ENCODE peak calls at places on chromosomes 5 and 9, in four cellular contexts. M is lower lobe of right lung, P is fibroblast of lung, D is mammary epithelial cell. I is an unnamed sample. For H3K9me3 and H3K36me3, the result is how much of the 10 kb centered on the place peaks cover.

GRCh38 chr5:31317642-31318041 is 124.2 kb downstream of the CDH6 start:
- DNase-seq in P (no peak), M (no peak), D (no peak), I (no peak)

GRCh38 chr9:136201609-136202448 is 3.1 kb downstream of the LHX3 start:
- DNase-seq in P (no peak), D (no peak), M (no peak), I (no peak)

GRCh38 chr5:81303563-81303962 is 2.2 kb downstream of the ZCCHC9 start:
- DNase-seq in D (peak), M (no peak), P (peak), I (peak)

GRCh38 chr9:100064872-100065581 is 33.8 kb downstream of the ERP44 start:
- DNase-seq in D (peak), P (peak), M (no peak), I (peak)

GRCh38 chr5:158807947-158808346 is 291.8 kb downstream of the EBF1 start:
- DNase-seq in P (no peak), M (no peak), D (no peak), I (no peak)

GRCh38 chr5:91699429-91699828 is 316.3 kb upstream of the ARRDC3 start:
- DNase-seq in D (no peak), M (no peak), P (no peak), I (no peak)

GRCh38 chr5:95284512-95285405 is at the start of gene MCTP1:
- DNase-seq in D (peak), M (peak), P (no peak), I (peak)

GRCh38 chr9:121557581-121558422 is 58.2 kb upstream of the GGTA1 start:
- DNase-seq in M (peak), P (peak), D (peak), I (peak)

GRCh38 chr5:160751297-160751696 is 100.7 kb downstream of the ATP10B start:
- DNase-seq in M (no peak), P (no peak), D (no peak), I (no peak)

GRCh38 chr5:137264041-137264440 is 235.1 kb downstream of the SPOCK1 start:
- DNase-seq in M (no peak), D (no peak), P (no peak), I (no peak)

GRCh38 chr9:106927916-106928315 is 65.0 kb downstream of the ZNF462 start:
- DNase-seq in D (no peak), M (no peak), P (no peak), I (no peak)

GRCh38 chr5:150499437-150499956 is 8.4 kb upstream of the NDST1 start:
- DNase-seq in M (no peak), D (no peak), P (no peak), I (no peak)

GRCh38 chr5:178469011-178469974 is 120.9 kb downstream of the COL23A1 start:
- DNase-seq in M (no peak), P (no peak), D (no peak), I (no peak)

GRCh38 chr9:1013018-1013417 is 36.6 kb downstream of the DMRT3 start:
- DNase-seq in D (no peak), M (no peak), P (no peak), I (no peak)

GRCh38 chr5:151038292-151038745 is 17.9 kb downstream of the GPX3 start:
- DNase-seq in M (no peak), D (no peak), P (no peak), I (no peak)

GRCh38 chr9:37925786-37926736 is 22.1 kb upstream of the SLC25A51 start:
- DNase-seq in D (no peak), M (peak), P (no peak), I (no peak)

GRCh38 chr5:128408622-128409021 is 129.4 kb downstream of the FBN2 start:
- DNase-seq in D (no peak), P (no peak), M (no peak), I (no peak)

GRCh38 chr9:36033788-36034187 is 2.9 kb upstream of the RECK start:
- DNase-seq in M (no peak), D (no peak), P (no peak), I (no peak)

GRCh38 chr9:131969469-131969989 is 110.1 kb downstream of the MED27 start:
- DNase-seq in M (no peak), D (no peak), P (no peak), I (no peak)

GRCh38 chr9:81490605-81491331 is 198.6 kb downstream of the TLE1 start:
- DNase-seq in M (no peak), P (peak), D (peak), I (peak)

GRCh38 chr5:120447706-120448239 is 16.3 kb upstream of the PRR16 start:
- DNase-seq in D (peak), P (no peak), M (no peak), I (no peak)

DNA sequence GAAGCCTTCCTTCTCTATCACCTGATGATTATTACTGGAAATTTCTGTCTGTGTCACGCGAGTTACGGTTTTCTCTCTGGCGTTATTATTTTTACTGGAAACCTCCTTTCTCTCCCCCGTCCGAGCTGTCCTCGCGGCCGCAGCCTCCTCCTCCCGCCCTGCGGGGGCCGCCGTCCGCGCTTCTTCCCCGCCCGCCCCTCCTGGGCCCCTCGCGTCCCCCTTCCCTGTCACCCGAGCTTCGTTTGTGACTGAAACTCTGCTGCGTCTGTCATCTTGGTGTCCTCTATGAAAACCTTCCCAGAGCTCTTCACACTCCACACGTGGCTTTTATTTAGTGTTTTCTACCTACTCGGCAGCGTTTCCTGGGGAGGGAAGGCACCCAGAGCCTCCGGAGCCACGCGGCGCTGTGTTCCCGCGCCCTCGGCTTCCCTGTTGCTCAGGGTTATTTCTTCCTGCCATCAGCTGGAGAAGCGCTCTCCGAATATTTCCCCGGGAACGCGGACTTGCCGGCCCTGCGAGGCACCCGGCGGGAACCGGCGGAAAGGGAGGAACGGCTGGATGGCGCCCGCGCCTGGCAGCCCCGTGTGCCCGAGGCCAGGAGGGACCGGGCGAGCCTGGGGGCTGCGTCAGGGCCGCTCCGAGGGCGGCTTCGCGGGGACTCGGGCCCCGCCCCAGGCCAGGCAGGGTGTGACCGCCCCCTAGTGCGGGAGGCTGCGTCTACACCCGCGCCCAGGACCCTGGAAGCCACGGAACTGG is 33.9 kb downstream of the TRIP13 start:
- DNase-seq in M (no peak), P (peak), D (no peak), I (no peak)
- H3K4me3 ChIP-seq in M (peak), P (no peak), D (no peak), I (no peak)

GRCh38 chr9:138048184-138048583 is 170.6 kb downstream of the CACNA1B start:
- DNase-seq in M (no peak), D (no peak), P (no peak), I (no peak)
- H3K9me3 ChIP-seq in M (under half), D (under half), P (under half), I (under half)

GRCh38 chr9:111167341-111167740 is 129.1 kb upstream of the LPAR1 start:
- DNase-seq in D (no peak), P (no peak), M (no peak), I (no peak)

GRCh38 chr9:111158375-111158774 is 120.1 kb upstream of the LPAR1 start:
- DNase-seq in M (no peak), P (no peak), D (no peak), I (no peak)

GRCh38 chr9:111161015-111161415 is 122.7 kb upstream of the LPAR1 start:
- DNase-seq in P (peak), M (no peak), D (peak), I (peak)

DNA sequence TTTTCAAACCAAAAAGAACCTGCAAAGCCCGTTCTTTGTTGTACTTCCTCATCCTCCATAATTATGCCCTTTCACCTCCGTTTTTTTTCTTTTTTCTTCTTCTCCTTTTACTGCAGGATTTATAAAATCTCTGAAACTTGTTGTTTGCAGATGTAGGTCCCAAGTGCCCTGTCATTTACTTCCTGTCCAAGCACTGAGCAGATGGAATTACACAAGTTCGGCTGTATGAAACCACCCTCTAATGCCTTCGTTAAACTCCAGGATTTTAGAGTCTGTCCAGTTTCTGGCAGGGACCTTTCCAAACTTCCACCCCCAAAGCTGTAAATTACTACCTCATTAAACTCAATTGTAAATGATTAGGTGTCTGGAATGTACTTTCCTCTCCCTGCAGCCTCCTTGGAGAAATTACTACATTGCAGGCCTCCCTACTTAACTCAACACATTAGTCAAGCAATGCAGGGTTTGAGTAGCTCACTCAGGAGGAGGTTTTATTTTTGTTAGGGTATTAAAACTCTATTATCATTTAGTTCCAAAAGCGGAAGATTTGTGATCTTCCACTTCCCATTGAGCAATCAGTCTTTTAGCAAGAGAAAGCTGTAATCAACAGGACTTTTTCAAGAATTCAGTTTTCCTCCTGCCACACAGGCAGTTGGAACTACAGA is 125.6 kb upstream of the LPAR1 start:
- DNase-seq in D (no peak), P (no peak), M (no peak), I (no peak)
- H3K36me3 ChIP-seq in D (under half), P (under half), M (under half), I (under half)

GRCh38 chr5:174722500-174722899 is 1.9 kb upstream of the MSX2 start:
- DNase-seq in M (no peak), D (no peak), P (no peak), I (no peak)

GRCh38 chr5:174720066-174720611 is 4.2 kb upstream of the MSX2 start:
- DNase-seq in P (no peak), M (no peak), D (no peak), I (no peak)

GRCh38 chr5:174719211-174719610 is 5.2 kb upstream of the MSX2 start:
- DNase-seq in D (no peak), M (no peak), P (no peak), I (no peak)

GRCh38 chr5:174721522-174722432 is 2.6 kb upstream of the MSX2 start:
- DNase-seq in P (no peak), D (no peak), M (no peak), I (no peak)

GRCh38 chr5:174720612-174721521 is 3.5 kb upstream of the MSX2 start:
- DNase-seq in D (no peak), M (no peak), P (no peak), I (peak)
- H3K4me3 ChIP-seq in D (no peak), M (no peak), P (no peak), I (no peak)

DNA sequence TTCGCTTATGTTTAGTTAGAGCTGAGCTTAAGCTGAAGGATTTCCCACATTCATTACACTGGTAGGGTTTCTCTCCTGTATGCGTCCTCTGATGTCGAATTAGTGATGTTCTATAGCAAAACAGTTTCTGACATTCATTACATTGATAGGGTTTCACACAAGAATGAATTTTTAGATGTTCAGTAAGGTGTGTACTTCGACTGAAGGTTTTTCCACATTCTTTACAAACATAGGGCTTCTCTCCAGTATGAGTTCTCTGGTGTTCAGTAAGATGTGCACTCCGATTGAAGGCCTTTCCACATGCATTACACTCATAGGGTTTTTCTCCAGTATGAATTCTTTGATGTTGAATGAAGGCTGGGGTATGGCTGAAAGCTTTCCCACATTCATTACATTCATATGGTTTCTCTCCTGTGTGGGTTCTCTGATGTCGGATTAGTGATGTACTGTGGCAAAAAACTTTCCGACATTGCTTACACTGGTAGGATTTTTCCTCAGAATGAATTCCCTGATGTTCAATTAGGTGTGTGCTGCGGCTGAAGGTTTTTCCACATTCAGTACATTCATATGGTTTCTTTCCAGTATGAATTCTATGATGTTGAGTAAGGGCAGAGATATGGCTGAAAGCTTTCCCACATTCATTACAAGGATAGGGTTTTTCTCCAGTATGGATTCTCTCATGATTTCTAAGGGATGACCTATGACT is 14.6 kb downstream of the ZNF883 start:
- DNase-seq in M (no peak), P (peak), D (no peak), I (no peak)
- H3K9me3 ChIP-seq in M (half or more), P (under half), D (under half), I (under half)

I was measured in MG63.